ENCODE peak calls at places on chromosomes 16 and 17, in nine cellular contexts. One of them, this sample, is unnamed.

GRCh38 chr17:63358111-63358839 is 87.8 kb downstream of the CYB561 start:
- DNase-seq in SHP77 treated with DMSO at 0.1 percent for 48 hours: no peak
- DNase-seq in ureter: no peak
- DNase-seq in choroid plexus epithelial cell: peak; percentile 93
- DNase-seq in GM06990: no peak
- DNase-seq in hepatic stellate cell: peak; percentile 46
- DNase-seq in coronary artery: no peak
- DNase-seq in stimulated activated CD8-positive, alpha-beta memory T cell treated with anti-CD3 and anti-CD28 coated beads, Interleukin-4, amount 100 ng/mL, for 1 hour: no peak
- DNase-seq in stimulated activated CD4-positive, alpha-beta T cell treated with anti-CD3 and anti-CD28 coated beads, Interleukin-12 subunit alpha, Interleukin-12 subunit beta, amount 100 ng/mL, for 4 hours: no peak
- DNase-seq in this sample: peak; percentile 75

GRCh38 chr17:48453447-48453846 is 23.4 kb upstream of the SKAP1 start:
- DNase-seq in coronary artery: no peak
- DNase-seq in ureter: no peak
- DNase-seq in GM06990: no peak
- DNase-seq in SHP77 treated with DMSO at 0.1 percent for 48 hours: no peak
- DNase-seq in stimulated activated CD8-positive, alpha-beta memory T cell treated with anti-CD3 and anti-CD28 coated beads, Interleukin-4, amount 100 ng/mL, for 1 hour: no peak
- DNase-seq in stimulated activated CD4-positive, alpha-beta T cell treated with anti-CD3 and anti-CD28 coated beads, Interleukin-12 subunit alpha, Interleukin-12 subunit beta, amount 100 ng/mL, for 4 hours: no peak
- DNase-seq in choroid plexus epithelial cell: no peak
- DNase-seq in hepatic stellate cell: no peak
- DNase-seq in this sample: no peak

GRCh38 chr17:45052052-45052772 is 780 bp upstream of the DCAKD start:
- DNase-seq in stimulated activated CD4-positive, alpha-beta T cell treated with anti-CD3 and anti-CD28 coated beads, Interleukin-12 subunit alpha, Interleukin-12 subunit beta, amount 100 ng/mL, for 4 hours: peak; percentile 9
- DNase-seq in stimulated activated CD8-positive, alpha-beta memory T cell treated with anti-CD3 and anti-CD28 coated beads, Interleukin-4, amount 100 ng/mL, for 1 hour: no peak
- DNase-seq in hepatic stellate cell: no peak
- DNase-seq in ureter: peak; percentile 60
- DNase-seq in coronary artery: peak; percentile 81
- DNase-seq in GM06990: peak; percentile 67
- DNase-seq in choroid plexus epithelial cell: peak; percentile 35
- DNase-seq in SHP77 treated with DMSO at 0.1 percent for 48 hours: peak; percentile 63
- DNase-seq in this sample: no peak

GRCh38 chr16:68445458-68445857 is 2.9 kb downstream of the SMPD3 start:
- DNase-seq in hepatic stellate cell: peak; percentile 60
- DNase-seq in coronary artery: no peak
- DNase-seq in stimulated activated CD8-positive, alpha-beta memory T cell treated with anti-CD3 and anti-CD28 coated beads, Interleukin-4, amount 100 ng/mL, for 1 hour: no peak
- DNase-seq in GM06990: no peak
- DNase-seq in SHP77 treated with DMSO at 0.1 percent for 48 hours: peak; percentile 69
- DNase-seq in ureter: no peak
- DNase-seq in stimulated activated CD4-positive, alpha-beta T cell treated with anti-CD3 and anti-CD28 coated beads, Interleukin-12 subunit alpha, Interleukin-12 subunit beta, amount 100 ng/mL, for 4 hours: no peak
- DNase-seq in choroid plexus epithelial cell: peak; percentile 63
- DNase-seq in this sample: no peak

GRCh38 chr17:28737316-28737715 is 6.5 kb upstream of the TRAF4 start:
- DNase-seq in coronary artery: no peak
- DNase-seq in GM06990: no peak
- DNase-seq in choroid plexus epithelial cell: no peak
- DNase-seq in ureter: no peak
- DNase-seq in SHP77 treated with DMSO at 0.1 percent for 48 hours: no peak
- DNase-seq in hepatic stellate cell: no peak
- DNase-seq in stimulated activated CD8-positive, alpha-beta memory T cell treated with anti-CD3 and anti-CD28 coated beads, Interleukin-4, amount 100 ng/mL, for 1 hour: no peak
- DNase-seq in stimulated activated CD4-positive, alpha-beta T cell treated with anti-CD3 and anti-CD28 coated beads, Interleukin-12 subunit alpha, Interleukin-12 subunit beta, amount 100 ng/mL, for 4 hours: no peak
- DNase-seq in this sample: no peak

GRCh38 chr16:9836118-9836736 is 346.0 kb downstream of the GRIN2A start:
- DNase-seq in stimulated activated CD8-positive, alpha-beta memory T cell treated with anti-CD3 and anti-CD28 coated beads, Interleukin-4, amount 100 ng/mL, for 1 hour: no peak
- DNase-seq in ureter: no peak
- DNase-seq in choroid plexus epithelial cell: peak; percentile 7
- DNase-seq in GM06990: no peak
- DNase-seq in SHP77 treated with DMSO at 0.1 percent for 48 hours: no peak
- DNase-seq in coronary artery: no peak
- DNase-seq in hepatic stellate cell: peak; percentile 11
- DNase-seq in stimulated activated CD4-positive, alpha-beta T cell treated with anti-CD3 and anti-CD28 coated beads, Interleukin-12 subunit alpha, Interleukin-12 subunit beta, amount 100 ng/mL, for 4 hours: no peak
- DNase-seq in this sample: no peak

GRCh38 chr17:20916383-20916782 is 126.4 kb downstream of the USP22 start:
- DNase-seq in GM06990: no peak
- DNase-seq in SHP77 treated with DMSO at 0.1 percent for 48 hours: no peak
- DNase-seq in choroid plexus epithelial cell: no peak
- DNase-seq in stimulated activated CD4-positive, alpha-beta T cell treated with anti-CD3 and anti-CD28 coated beads, Interleukin-12 subunit alpha, Interleukin-12 subunit beta, amount 100 ng/mL, for 4 hours: no peak
- DNase-seq in coronary artery: no peak
- DNase-seq in ureter: no peak
- DNase-seq in hepatic stellate cell: no peak
- DNase-seq in stimulated activated CD8-positive, alpha-beta memory T cell treated with anti-CD3 and anti-CD28 coated beads, Interleukin-4, amount 100 ng/mL, for 1 hour: no peak
- DNase-seq in this sample: no peak

GRCh38 chr17:42953669-42954068 is 10.6 kb downstream of the AARSD1 start:
- DNase-seq in ureter: no peak
- DNase-seq in GM06990: no peak
- DNase-seq in hepatic stellate cell: no peak
- DNase-seq in choroid plexus epithelial cell: peak; percentile 21
- DNase-seq in coronary artery: no peak
- DNase-seq in stimulated activated CD8-positive, alpha-beta memory T cell treated with anti-CD3 and anti-CD28 coated beads, Interleukin-4, amount 100 ng/mL, for 1 hour: no peak
- DNase-seq in SHP77 treated with DMSO at 0.1 percent for 48 hours: no peak
- DNase-seq in stimulated activated CD4-positive, alpha-beta T cell treated with anti-CD3 and anti-CD28 coated beads, Interleukin-12 subunit alpha, Interleukin-12 subunit beta, amount 100 ng/mL, for 4 hours: no peak
- DNase-seq in this sample: no peak

GRCh38 chr17:31571124-31571892 is 179.8 kb downstream of the RAB11FIP4 start:
- DNase-seq in coronary artery: peak; percentile 95
- DNase-seq in stimulated activated CD4-positive, alpha-beta T cell treated with anti-CD3 and anti-CD28 coated beads, Interleukin-12 subunit alpha, Interleukin-12 subunit beta, amount 100 ng/mL, for 4 hours: no peak
- DNase-seq in choroid plexus epithelial cell: peak; percentile 78
- DNase-seq in SHP77 treated with DMSO at 0.1 percent for 48 hours: no peak
- DNase-seq in hepatic stellate cell: peak; percentile 92
- DNase-seq in ureter: peak; percentile 70
- DNase-seq in GM06990: no peak
- DNase-seq in stimulated activated CD8-positive, alpha-beta memory T cell treated with anti-CD3 and anti-CD28 coated beads, Interleukin-4, amount 100 ng/mL, for 1 hour: no peak
- DNase-seq in this sample: peak; percentile 78

GRCh38 chr16:3999890-4000325 is 116.3 kb downstream of the ADCY9 start:
- DNase-seq in GM06990: no peak
- DNase-seq in SHP77 treated with DMSO at 0.1 percent for 48 hours: no peak
- DNase-seq in choroid plexus epithelial cell: peak; percentile 39
- DNase-seq in coronary artery: no peak
- DNase-seq in hepatic stellate cell: peak; percentile 53
- DNase-seq in stimulated activated CD4-positive, alpha-beta T cell treated with anti-CD3 and anti-CD28 coated beads, Interleukin-12 subunit alpha, Interleukin-12 subunit beta, amount 100 ng/mL, for 4 hours: no peak
- DNase-seq in ureter: no peak
- DNase-seq in stimulated activated CD8-positive, alpha-beta memory T cell treated with anti-CD3 and anti-CD28 coated beads, Interleukin-4, amount 100 ng/mL, for 1 hour: no peak
- DNase-seq in this sample: no peak

GRCh38 chr16:80986557-80986956 is 20.1 kb downstream of the CMC2 start:
- DNase-seq in hepatic stellate cell: no peak
- DNase-seq in stimulated activated CD8-positive, alpha-beta memory T cell treated with anti-CD3 and anti-CD28 coated beads, Interleukin-4, amount 100 ng/mL, for 1 hour: no peak
- DNase-seq in coronary artery: no peak
- DNase-seq in stimulated activated CD4-positive, alpha-beta T cell treated with anti-CD3 and anti-CD28 coated beads, Interleukin-12 subunit alpha, Interleukin-12 subunit beta, amount 100 ng/mL, for 4 hours: no peak
- DNase-seq in SHP77 treated with DMSO at 0.1 percent for 48 hours: no peak
- DNase-seq in ureter: no peak
- DNase-seq in GM06990: no peak
- DNase-seq in choroid plexus epithelial cell: no peak
- DNase-seq in this sample: no peak

GRCh38 chr16:78281115-78281514 is 181.7 kb downstream of the WWOX start:
- DNase-seq in hepatic stellate cell: no peak
- DNase-seq in ureter: no peak
- DNase-seq in stimulated activated CD8-positive, alpha-beta memory T cell treated with anti-CD3 and anti-CD28 coated beads, Interleukin-4, amount 100 ng/mL, for 1 hour: no peak
- DNase-seq in coronary artery: no peak
- DNase-seq in SHP77 treated with DMSO at 0.1 percent for 48 hours: no peak
- DNase-seq in stimulated activated CD4-positive, alpha-beta T cell treated with anti-CD3 and anti-CD28 coated beads, Interleukin-12 subunit alpha, Interleukin-12 subunit beta, amount 100 ng/mL, for 4 hours: no peak
- DNase-seq in choroid plexus epithelial cell: no peak
- DNase-seq in GM06990: no peak
- DNase-seq in this sample: no peak

GRCh38 chr17:17067277-17067676 is 25.0 kb downstream of the MPRIP start:
- DNase-seq in SHP77 treated with DMSO at 0.1 percent for 48 hours: no peak
- DNase-seq in hepatic stellate cell: peak; percentile 65
- DNase-seq in stimulated activated CD8-positive, alpha-beta memory T cell treated with anti-CD3 and anti-CD28 coated beads, Interleukin-4, amount 100 ng/mL, for 1 hour: no peak
- DNase-seq in GM06990: no peak
- DNase-seq in coronary artery: no peak
- DNase-seq in ureter: no peak
- DNase-seq in stimulated activated CD4-positive, alpha-beta T cell treated with anti-CD3 and anti-CD28 coated beads, Interleukin-12 subunit alpha, Interleukin-12 subunit beta, amount 100 ng/mL, for 4 hours: no peak
- DNase-seq in choroid plexus epithelial cell: peak; percentile 54
- DNase-seq in this sample: peak; percentile 51

GRCh38 chr17:37605081-37605480 is 4.1 kb downstream of the SYNRG start:
- DNase-seq in choroid plexus epithelial cell: no peak
- DNase-seq in SHP77 treated with DMSO at 0.1 percent for 48 hours: no peak
- DNase-seq in ureter: no peak
- DNase-seq in coronary artery: no peak
- DNase-seq in GM06990: no peak
- DNase-seq in stimulated activated CD4-positive, alpha-beta T cell treated with anti-CD3 and anti-CD28 coated beads, Interleukin-12 subunit alpha, Interleukin-12 subunit beta, amount 100 ng/mL, for 4 hours: no peak
- DNase-seq in stimulated activated CD8-positive, alpha-beta memory T cell treated with anti-CD3 and anti-CD28 coated beads, Interleukin-4, amount 100 ng/mL, for 1 hour: no peak
- DNase-seq in hepatic stellate cell: no peak
- DNase-seq in this sample: no peak

GRCh38 chr17:7555320-7555948 is 3.1 kb upstream of the TNFSF13 start:
- DNase-seq in choroid plexus epithelial cell: no peak
- DNase-seq in stimulated activated CD8-positive, alpha-beta memory T cell treated with anti-CD3 and anti-CD28 coated beads, Interleukin-4, amount 100 ng/mL, for 1 hour: no peak
- DNase-seq in SHP77 treated with DMSO at 0.1 percent for 48 hours: no peak
- DNase-seq in coronary artery: no peak
- DNase-seq in ureter: no peak
- DNase-seq in GM06990: no peak
- DNase-seq in stimulated activated CD4-positive, alpha-beta T cell treated with anti-CD3 and anti-CD28 coated beads, Interleukin-12 subunit alpha, Interleukin-12 subunit beta, amount 100 ng/mL, for 4 hours: no peak
- DNase-seq in hepatic stellate cell: no peak
- DNase-seq in this sample: no peak

GRCh38 chr17:57305329-57305728 is 49.0 kb downstream of the MSI2 start:
- DNase-seq in coronary artery: no peak
- DNase-seq in hepatic stellate cell: no peak
- DNase-seq in stimulated activated CD8-positive, alpha-beta memory T cell treated with anti-CD3 and anti-CD28 coated beads, Interleukin-4, amount 100 ng/mL, for 1 hour: no peak
- DNase-seq in stimulated activated CD4-positive, alpha-beta T cell treated with anti-CD3 and anti-CD28 coated beads, Interleukin-12 subunit alpha, Interleukin-12 subunit beta, amount 100 ng/mL, for 4 hours: no peak
- DNase-seq in choroid plexus epithelial cell: no peak
- DNase-seq in GM06990: no peak
- DNase-seq in SHP77 treated with DMSO at 0.1 percent for 48 hours: no peak
- DNase-seq in ureter: no peak
- DNase-seq in this sample: no peak

GRCh38 chr16:85326113-85326793 is 214.0 kb upstream of the CIBAR2 start:
- DNase-seq in coronary artery: no peak
- DNase-seq in stimulated activated CD4-positive, alpha-beta T cell treated with anti-CD3 and anti-CD28 coated beads, Interleukin-12 subunit alpha, Interleukin-12 subunit beta, amount 100 ng/mL, for 4 hours: no peak
- DNase-seq in stimulated activated CD8-positive, alpha-beta memory T cell treated with anti-CD3 and anti-CD28 coated beads, Interleukin-4, amount 100 ng/mL, for 1 hour: no peak
- DNase-seq in ureter: no peak
- DNase-seq in SHP77 treated with DMSO at 0.1 percent for 48 hours: no peak
- DNase-seq in GM06990: no peak
- DNase-seq in choroid plexus epithelial cell: peak; percentile 51
- DNase-seq in hepatic stellate cell: no peak
- DNase-seq in this sample: no peak

GRCh38 chr16:23432176-23433128 is 20.5 kb downstream of the COG7 start:
- DNase-seq in SHP77 treated with DMSO at 0.1 percent for 48 hours: no peak
- DNase-seq in stimulated activated CD4-positive, alpha-beta T cell treated with anti-CD3 and anti-CD28 coated beads, Interleukin-12 subunit alpha, Interleukin-12 subunit beta, amount 100 ng/mL, for 4 hours: no peak
- DNase-seq in coronary artery: no peak
- DNase-seq in hepatic stellate cell: peak; percentile 26
- DNase-seq in choroid plexus epithelial cell: peak; percentile 15
- DNase-seq in stimulated activated CD8-positive, alpha-beta memory T cell treated with anti-CD3 and anti-CD28 coated beads, Interleukin-4, amount 100 ng/mL, for 1 hour: no peak
- DNase-seq in ureter: no peak
- DNase-seq in GM06990: no peak
- DNase-seq in this sample: no peak

GRCh38 chr16:58222532-58223316 is 24.8 kb upstream of the CSNK2A2 start:
- DNase-seq in hepatic stellate cell: no peak
- DNase-seq in ureter: peak; percentile 70
- DNase-seq in stimulated activated CD4-positive, alpha-beta T cell treated with anti-CD3 and anti-CD28 coated beads, Interleukin-12 subunit alpha, Interleukin-12 subunit beta, amount 100 ng/mL, for 4 hours: no peak
- DNase-seq in choroid plexus epithelial cell: peak; percentile 45
- DNase-seq in coronary artery: no peak
- DNase-seq in stimulated activated CD8-positive, alpha-beta memory T cell treated with anti-CD3 and anti-CD28 coated beads, Interleukin-4, amount 100 ng/mL, for 1 hour: no peak
- DNase-seq in SHP77 treated with DMSO at 0.1 percent for 48 hours: no peak
- DNase-seq in GM06990: no peak
- DNase-seq in this sample: no peak

GRCh38 chr17:2357931-2358434 is 20.7 kb downstream of the SGSM2 start:
- DNase-seq in GM06990: no peak
- DNase-seq in choroid plexus epithelial cell: no peak
- DNase-seq in stimulated activated CD8-positive, alpha-beta memory T cell treated with anti-CD3 and anti-CD28 coated beads, Interleukin-4, amount 100 ng/mL, for 1 hour: no peak
- DNase-seq in coronary artery: no peak
- DNase-seq in ureter: no peak
- DNase-seq in SHP77 treated with DMSO at 0.1 percent for 48 hours: no peak
- DNase-seq in hepatic stellate cell: no peak
- DNase-seq in stimulated activated CD4-positive, alpha-beta T cell treated with anti-CD3 and anti-CD28 coated beads, Interleukin-12 subunit alpha, Interleukin-12 subunit beta, amount 100 ng/mL, for 4 hours: no peak
- DNase-seq in this sample: no peak

GRCh38 chr17:30031214-30031869 is 85.3 kb upstream of the NSRP1 start:
- DNase-seq in ureter: no peak
- DNase-seq in stimulated activated CD8-positive, alpha-beta memory T cell treated with anti-CD3 and anti-CD28 coated beads, Interleukin-4, amount 100 ng/mL, for 1 hour: no peak
- DNase-seq in GM06990: peak; percentile 41
- DNase-seq in stimulated activated CD4-positive, alpha-beta T cell treated with anti-CD3 and anti-CD28 coated beads, Interleukin-12 subunit alpha, Interleukin-12 subunit beta, amount 100 ng/mL, for 4 hours: no peak
- DNase-seq in SHP77 treated with DMSO at 0.1 percent for 48 hours: no peak
- DNase-seq in coronary artery: no peak
- DNase-seq in choroid plexus epithelial cell: no peak
- DNase-seq in hepatic stellate cell: no peak
- DNase-seq in this sample: no peak

GRCh38 chr16:78705694-78706093 is 606.2 kb downstream of the WWOX start:
- DNase-seq in SHP77 treated with DMSO at 0.1 percent for 48 hours: peak; percentile 12
- DNase-seq in GM06990: peak; percentile 27
- DNase-seq in ureter: no peak
- DNase-seq in stimulated activated CD8-positive, alpha-beta memory T cell treated with anti-CD3 and anti-CD28 coated beads, Interleukin-4, amount 100 ng/mL, for 1 hour: no peak
- DNase-seq in hepatic stellate cell: no peak
- DNase-seq in stimulated activated CD4-positive, alpha-beta T cell treated with anti-CD3 and anti-CD28 coated beads, Interleukin-12 subunit alpha, Interleukin-12 subunit beta, amount 100 ng/mL, for 4 hours: no peak
- DNase-seq in coronary artery: no peak
- DNase-seq in choroid plexus epithelial cell: peak; percentile 34
- DNase-seq in this sample: no peak

GRCh38 chr16:4200781-4201137 is 41.1 kb downstream of the SRL start:
- DNase-seq in GM06990: no peak
- DNase-seq in SHP77 treated with DMSO at 0.1 percent for 48 hours: no peak
- DNase-seq in stimulated activated CD8-positive, alpha-beta memory T cell treated with anti-CD3 and anti-CD28 coated beads, Interleukin-4, amount 100 ng/mL, for 1 hour: no peak
- DNase-seq in choroid plexus epithelial cell: peak; percentile 52
- DNase-seq in hepatic stellate cell: peak; percentile 59
- DNase-seq in coronary artery: no peak
- DNase-seq in ureter: no peak
- DNase-seq in stimulated activated CD4-positive, alpha-beta T cell treated with anti-CD3 and anti-CD28 coated beads, Interleukin-12 subunit alpha, Interleukin-12 subunit beta, amount 100 ng/mL, for 4 hours: no peak
- DNase-seq in this sample: peak; percentile 28

This sample was measured in BJ.